ENCODE peak calls at places on chromosomes 6 and 20, in six cellular contexts. One of them, this sample, is unnamed. For H3K36me3, the result is how much of the 10 kb centered on the place peaks cover.

GRCh38 chr20:31569163-31570020 is 35.7 kb upstream of the ID1 start:
- DNase-seq in upper lobe of right lung: peak
- DNase-seq in brain microvascular endothelial cell: no peak
- DNase-seq in pancreas: peak
- DNase-seq in IMR-90: peak
- DNase-seq in prostate gland: no peak
- DNase-seq in this sample: peak

GRCh38 chr6:105402090-105402980 is 547 bp downstream of the PREP start:
- DNase-seq in upper lobe of right lung: peak
- DNase-seq in brain microvascular endothelial cell: peak
- DNase-seq in pancreas: no peak
- DNase-seq in prostate gland: peak
- DNase-seq in IMR-90: peak
- DNase-seq in this sample: no peak

GRCh38 chr6:34671801-34672656 is 24.5 kb downstream of the ILRUN start:
- DNase-seq in pancreas: no peak
- DNase-seq in prostate gland: no peak
- DNase-seq in upper lobe of right lung: no peak
- DNase-seq in brain microvascular endothelial cell: no peak
- DNase-seq in IMR-90: peak
- DNase-seq in this sample: no peak

GRCh38 chr6:37451411-37452273 is 18.6 kb downstream of the CMTR1 start:
- DNase-seq in pancreas: no peak
- DNase-seq in prostate gland: no peak
- DNase-seq in upper lobe of right lung: no peak
- DNase-seq in IMR-90: no peak
- DNase-seq in brain microvascular endothelial cell: no peak
- DNase-seq in this sample: no peak

GRCh38 chr6:134182528-134182927 is 130.1 kb upstream of the SLC2A12 start:
- DNase-seq in brain microvascular endothelial cell: no peak
- DNase-seq in pancreas: no peak
- DNase-seq in IMR-90: no peak
- DNase-seq in upper lobe of right lung: no peak
- DNase-seq in prostate gland: no peak
- DNase-seq in this sample: no peak

GRCh38 chr6:143348531-143348930 is 102.0 kb downstream of the ADAT2 start:
- DNase-seq in pancreas: no peak
- DNase-seq in prostate gland: no peak
- DNase-seq in IMR-90: peak
- DNase-seq in upper lobe of right lung: no peak
- DNase-seq in brain microvascular endothelial cell: no peak
- DNase-seq in this sample: no peak

GRCh38 chr6:26224940-26225847 is 138.0 kb downstream of the HFE start:
- DNase-seq in IMR-90: peak
- DNase-seq in brain microvascular endothelial cell: peak
- DNase-seq in prostate gland: peak
- DNase-seq in pancreas: no peak
- DNase-seq in upper lobe of right lung: no peak
- DNase-seq in this sample: peak

GRCh38 chr20:38043512-38044300 is 10.2 kb downstream of the RPRD1B start:
- DNase-seq in prostate gland: no peak
- DNase-seq in brain microvascular endothelial cell: peak
- DNase-seq in pancreas: no peak
- DNase-seq in IMR-90: peak
- DNase-seq in upper lobe of right lung: no peak
- DNase-seq in this sample: no peak

GRCh38 chr6:154497118-154497517 is 13.4 kb downstream of the CNKSR3 start:
- DNase-seq in upper lobe of right lung: no peak
- DNase-seq in brain microvascular endothelial cell: no peak
- DNase-seq in IMR-90: no peak
- DNase-seq in prostate gland: no peak
- DNase-seq in pancreas: no peak
- DNase-seq in this sample: no peak

GRCh38 chr20:5642155-5642981 is 107.8 kb upstream of the SHLD1 start:
- DNase-seq in upper lobe of right lung: no peak
- DNase-seq in brain microvascular endothelial cell: no peak
- DNase-seq in prostate gland: peak
- DNase-seq in IMR-90: no peak
- DNase-seq in pancreas: no peak
- DNase-seq in this sample: no peak

GRCh38 chr6:155126727-155127439 is 131.8 kb downstream of the TIAM2 start:
- DNase-seq in pancreas: no peak
- DNase-seq in prostate gland: no peak
- DNase-seq in IMR-90: peak
- DNase-seq in upper lobe of right lung: no peak
- DNase-seq in brain microvascular endothelial cell: peak
- DNase-seq in this sample: no peak

GRCh38 chr6:87154641-87155271 is 609 bp upstream of the ZNF292 start:
- DNase-seq in IMR-90: peak
- DNase-seq in brain microvascular endothelial cell: peak
- DNase-seq in prostate gland: no peak
- DNase-seq in pancreas: no peak
- DNase-seq in upper lobe of right lung: no peak
- DNase-seq in this sample: no peak

GRCh38 chr6:28693033-28693750 is 167.5 kb downstream of the GPX5 start:
- DNase-seq in pancreas: no peak
- DNase-seq in IMR-90: peak
- DNase-seq in brain microvascular endothelial cell: peak
- DNase-seq in prostate gland: no peak
- DNase-seq in upper lobe of right lung: no peak
- DNase-seq in this sample: no peak

GRCh38 chr6:101088594-101088993 is 207.5 kb upstream of the ASCC3 start:
- DNase-seq in prostate gland: no peak
- DNase-seq in brain microvascular endothelial cell: no peak
- DNase-seq in pancreas: no peak
- DNase-seq in upper lobe of right lung: no peak
- DNase-seq in IMR-90: no peak
- DNase-seq in this sample: no peak

GRCh38 chr6:34926655-34927054 is 37.6 kb downstream of the ANKS1A start:
- DNase-seq in upper lobe of right lung: no peak
- DNase-seq in pancreas: no peak
- DNase-seq in brain microvascular endothelial cell: peak
- DNase-seq in prostate gland: no peak
- DNase-seq in IMR-90: peak
- DNase-seq in this sample: no peak

GRCh38 chr6:22401206-22401605 is 104.4 kb upstream of the PRL start:
- DNase-seq in brain microvascular endothelial cell: no peak
- DNase-seq in pancreas: no peak
- DNase-seq in IMR-90: no peak
- DNase-seq in upper lobe of right lung: no peak
- DNase-seq in prostate gland: no peak
- DNase-seq in this sample: no peak

GRCh38 chr20:14197097-14197496 is 140.3 kb downstream of the FLRT3 start:
- DNase-seq in upper lobe of right lung: no peak
- DNase-seq in pancreas: no peak
- DNase-seq in IMR-90: peak
- DNase-seq in prostate gland: no peak
- DNase-seq in brain microvascular endothelial cell: peak
- DNase-seq in this sample: no peak

GRCh38 chr20:5933802-5934436 is 16.4 kb downstream of the TRMT6 start:
- DNase-seq in brain microvascular endothelial cell: no peak
- DNase-seq in upper lobe of right lung: no peak
- DNase-seq in pancreas: no peak
- DNase-seq in IMR-90: no peak
- DNase-seq in prostate gland: no peak
- DNase-seq in this sample: no peak

GRCh38 chr6:138001750-138002349 is 105.4 kb downstream of the PERP start:
- DNase-seq in IMR-90: peak
- DNase-seq in upper lobe of right lung: no peak
- DNase-seq in brain microvascular endothelial cell: peak
- DNase-seq in prostate gland: peak
- DNase-seq in pancreas: peak
- DNase-seq in this sample: no peak

GRCh38 chr6:142569676-142570075 is 267.9 kb downstream of the ADGRG6 start:
- DNase-seq in pancreas: no peak
- DNase-seq in brain microvascular endothelial cell: no peak
- DNase-seq in prostate gland: no peak
- DNase-seq in upper lobe of right lung: no peak
- DNase-seq in IMR-90: no peak
- DNase-seq in this sample: no peak

GRCh38 chr6:116265081-116265829 is 11.4 kb upstream of the TSPYL4 start:
- DNase-seq in IMR-90: peak
- DNase-seq in prostate gland: no peak
- DNase-seq in brain microvascular endothelial cell: no peak
- DNase-seq in upper lobe of right lung: no peak
- DNase-seq in pancreas: peak
- DNase-seq in this sample: no peak

GRCh38 chr6:6407061-6407723 is 86.7 kb upstream of the F13A1 start:
- DNase-seq in brain microvascular endothelial cell: no peak
- DNase-seq in upper lobe of right lung: no peak
- DNase-seq in pancreas: no peak
- DNase-seq in IMR-90: no peak
- DNase-seq in prostate gland: no peak
- DNase-seq in this sample: no peak

GRCh38 chr6:41941280-41942044 is at the start of gene CCND3:
- DNase-seq in IMR-90: peak
- DNase-seq in brain microvascular endothelial cell: peak
- DNase-seq in pancreas: peak
- DNase-seq in upper lobe of right lung: peak
- DNase-seq in prostate gland: peak
- DNase-seq in this sample: peak

GRCh38 chr6:161498359-161498758 is 224.5 kb upstream of the AGPAT4 start:
- DNase-seq in pancreas: no peak
- DNase-seq in upper lobe of right lung: no peak
- DNase-seq in brain microvascular endothelial cell: peak
- DNase-seq in prostate gland: no peak
- DNase-seq in IMR-90: peak
- DNase-seq in this sample: no peak

GRCh38 chr6:166494757-166495486 is 91.6 kb downstream of the RAMACL start:
- DNase-seq in prostate gland: no peak
- DNase-seq in pancreas: no peak
- DNase-seq in upper lobe of right lung: no peak
- DNase-seq in brain microvascular endothelial cell: no peak
- DNase-seq in IMR-90: no peak
- DNase-seq in this sample: no peak

GRCh38 chr6:29632789-29633531 is at the start of gene GABBR1:
- DNase-seq in prostate gland: peak
- DNase-seq in IMR-90: peak
- DNase-seq in upper lobe of right lung: peak
- DNase-seq in pancreas: peak
- DNase-seq in brain microvascular endothelial cell: peak
- DNase-seq in this sample: peak

GRCh38 chr6:20126102-20126752 is 86.0 kb downstream of the MBOAT1 start:
- DNase-seq in upper lobe of right lung: no peak
- DNase-seq in IMR-90: no peak
- DNase-seq in pancreas: no peak
- DNase-seq in prostate gland: peak
- DNase-seq in brain microvascular endothelial cell: no peak
- DNase-seq in this sample: no peak

DNA sequence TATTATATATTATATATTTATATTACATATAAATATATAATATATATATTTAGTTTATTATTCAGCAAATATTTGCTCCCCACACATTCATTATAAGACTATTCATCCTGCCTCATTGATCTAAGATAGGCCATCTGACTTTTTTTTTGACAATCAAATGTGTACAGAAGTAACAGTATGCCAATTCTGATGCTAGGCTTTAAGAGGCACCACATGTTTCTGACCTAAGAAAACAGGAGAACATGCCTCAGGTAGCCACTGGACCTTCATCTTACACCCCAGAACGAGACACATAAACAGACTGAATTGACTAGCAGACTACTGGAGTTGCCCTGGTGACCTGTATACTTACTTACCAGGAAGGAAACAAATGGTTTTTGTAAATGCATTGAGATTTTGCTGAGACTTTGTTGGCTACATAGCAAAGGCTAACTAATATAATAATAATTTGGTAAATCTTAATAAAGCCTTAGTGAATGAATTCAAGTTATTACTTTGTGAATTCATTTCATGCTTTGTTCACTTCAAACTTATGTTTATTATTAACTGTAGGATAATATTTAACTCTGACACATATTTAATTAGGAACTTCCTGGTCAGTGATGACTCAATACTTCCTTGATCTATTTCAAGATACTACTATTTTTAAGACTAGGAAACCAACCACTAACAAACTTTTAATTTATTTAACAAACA is 13.4 kb upstream of the MYO6 start:
- DNase-seq in pancreas: no peak
- DNase-seq in IMR-90: peak
- DNase-seq in brain microvascular endothelial cell: no peak
- DNase-seq in upper lobe of right lung: no peak
- DNase-seq in prostate gland: no peak
- DNase-seq in this sample: no peak
- TF ChIP-seq CTCF in pancreas: no peak
- TF ChIP-seq CTCF in IMR-90: no peak
- TF ChIP-seq CTCF in brain microvascular endothelial cell: no peak
- TF ChIP-seq CTCF in upper lobe of right lung: no peak
- TF ChIP-seq CTCF in prostate gland: no peak
- TF ChIP-seq CTCF in this sample: no peak

GRCh38 chr20:3805594-3806264 is 9.6 kb downstream of the CDC25B start:
- DNase-seq in IMR-90: peak
- DNase-seq in pancreas: no peak
- DNase-seq in prostate gland: no peak
- DNase-seq in brain microvascular endothelial cell: no peak
- DNase-seq in upper lobe of right lung: no peak
- DNase-seq in this sample: no peak
- H3K36me3 ChIP-seq in IMR-90: half or more
- H3K36me3 ChIP-seq in pancreas: under half
- H3K36me3 ChIP-seq in prostate gland: under half
- H3K36me3 ChIP-seq in brain microvascular endothelial cell: under half
- H3K36me3 ChIP-seq in upper lobe of right lung: half or more
- H3K36me3 ChIP-seq in this sample: under half

DNA sequence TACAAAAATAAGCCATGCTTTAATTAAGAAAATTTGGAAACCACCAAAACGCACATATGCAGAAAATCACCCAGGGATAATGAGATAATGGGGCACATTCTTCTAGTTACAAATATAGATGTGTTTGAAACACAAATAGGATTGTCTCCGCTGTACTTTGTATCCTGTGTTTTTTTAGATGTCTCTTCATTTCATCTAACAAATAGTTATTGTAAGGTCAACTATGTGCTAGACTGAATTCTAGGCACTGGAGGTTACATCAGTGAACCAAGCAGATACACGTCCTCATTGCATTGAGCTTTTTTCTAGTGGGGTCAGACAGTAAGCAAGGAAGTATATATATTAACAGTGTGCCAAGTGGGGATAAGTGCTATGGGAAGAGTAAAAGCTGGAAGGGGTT is 152.0 kb downstream of the ZDHHC14 start:
- DNase-seq in prostate gland: no peak
- DNase-seq in IMR-90: no peak
- DNase-seq in upper lobe of right lung: no peak
- DNase-seq in pancreas: no peak
- DNase-seq in brain microvascular endothelial cell: no peak
- DNase-seq in this sample: no peak
- TF ChIP-seq CTCF in prostate gland: no peak
- TF ChIP-seq CTCF in IMR-90: no peak
- TF ChIP-seq CTCF in upper lobe of right lung: no peak
- TF ChIP-seq CTCF in pancreas: no peak
- TF ChIP-seq CTCF in brain microvascular endothelial cell: no peak
- TF ChIP-seq CTCF in this sample: no peak

DNA sequence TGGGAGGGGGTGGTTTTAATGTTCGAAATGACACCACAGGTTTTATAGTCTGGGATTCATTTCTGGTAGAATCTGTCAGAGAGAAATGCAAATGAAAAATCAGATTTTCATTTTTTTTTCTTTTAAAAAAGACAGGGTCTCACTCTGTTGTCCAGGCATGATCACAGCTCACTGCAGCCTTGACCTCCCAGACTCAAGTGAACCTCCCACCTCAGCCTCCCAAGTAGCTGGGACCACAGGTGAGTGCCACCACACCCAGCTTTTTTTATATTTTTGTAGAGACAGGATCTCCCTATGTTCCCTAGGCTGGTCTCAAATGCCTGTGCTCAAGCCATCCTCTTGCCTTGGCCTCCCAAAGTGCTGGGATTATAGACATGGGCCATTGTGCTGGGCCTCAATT is 2.4 kb upstream of the ADNP start:
- DNase-seq in prostate gland: no peak
- DNase-seq in IMR-90: no peak
- DNase-seq in upper lobe of right lung: no peak
- DNase-seq in brain microvascular endothelial cell: no peak
- DNase-seq in pancreas: no peak
- DNase-seq in this sample: no peak
- H3K36me3 ChIP-seq in prostate gland: under half
- H3K36me3 ChIP-seq in IMR-90: under half
- H3K36me3 ChIP-seq in upper lobe of right lung: half or more
- H3K36me3 ChIP-seq in brain microvascular endothelial cell: under half
- H3K36me3 ChIP-seq in pancreas: under half
- H3K36me3 ChIP-seq in this sample: under half

This sample was measured in ovary.